ENCODE peak calls at places on chromosome 18, in six cellular contexts. R is GM23338, D is MM.1S, E is HCT116, J is astrocyte, A is fibroblast of lung. Z is an unnamed sample.

GRCh38 chr18:32216390-32216789 is 26.6 kb downstream of the MEP1B start:
- DNase-seq in R (no peak), D (no peak), E (no peak), J (no peak), A (no peak), Z (no peak)

GRCh38 chr18:48615566-48616401 is 77.0 kb downstream of the CTIF start:
- DNase-seq in R (peak), D (no peak), E (no peak), J (no peak), A (no peak), Z (no peak)

GRCh38 chr18:48921305-48922202 is 29.2 kb downstream of the SMAD7 start:
- DNase-seq in R (no peak), D (no peak), E (no peak), J (no peak), A (no peak), Z (no peak)

GRCh38 chr18:60022671-60023276 is 123.0 kb downstream of the PMAIP1 start:
- DNase-seq in R (no peak), D (no peak), E (no peak), J (peak), A (peak), Z (no peak)

GRCh38 chr18:46278481-46279465 is 174.6 kb downstream of the HAUS1 start:
- DNase-seq in R (no peak), D (no peak), E (no peak), J (peak), A (peak), Z (no peak)

GRCh38 chr18:77000527-77000926 is 132.1 kb downstream of the MBP start:
- DNase-seq in R (peak), D (peak), E (no peak), J (peak), A (peak), Z (no peak)

GRCh38 chr18:7464245-7464966 is 102.7 kb upstream of the PTPRM start:
- DNase-seq in R (no peak), D (no peak), E (no peak), J (no peak), A (no peak), Z (no peak)

GRCh38 chr18:56645415-56646016 is 5.6 kb upstream of the WDR7 start:
- DNase-seq in R (peak), D (peak), E (peak), J (no peak), A (no peak), Z (no peak)

GRCh38 chr18:24232814-24233213 is 94.0 kb downstream of the CABYR start:
- DNase-seq in R (no peak), D (no peak), E (no peak), J (no peak), A (no peak), Z (no peak)

GRCh38 chr18:48832961-48833700 is 117.6 kb downstream of the SMAD7 start:
- DNase-seq in R (no peak), D (no peak), E (peak), J (peak), A (peak), Z (no peak)

GRCh38 chr18:76697441-76697901 is 124.9 kb upstream of the ZNF236 start:
- DNase-seq in R (peak), D (no peak), E (no peak), J (peak), A (peak), Z (no peak)

GRCh38 chr18:11994708-11995444 is 13.6 kb downstream of the IMPA2 start:
- DNase-seq in R (peak), D (no peak), E (no peak), J (no peak), A (peak), Z (no peak)

GRCh38 chr18:37565138-37565984 is at the start of gene CELF4:
- DNase-seq in R (peak), D (no peak), E (no peak), J (no peak), A (no peak), Z (no peak)

GRCh38 chr18:13465476-13465875 is 246.9 kb downstream of the LDLRAD4 start:
- DNase-seq in R (no peak), D (no peak), E (no peak), J (no peak), A (no peak), Z (no peak)

GRCh38 chr18:44134447-44134846 is 546.2 kb upstream of the SETBP1 start:
- DNase-seq in R (peak), D (no peak), E (no peak), J (no peak), A (no peak), Z (no peak)

GRCh38 chr18:67402543-67402942 is 114.0 kb downstream of the DSEL start:
- DNase-seq in R (no peak), D (no peak), E (no peak), J (peak), A (peak), Z (no peak)

GRCh38 chr18:45012286-45012685 is 331.6 kb downstream of the SETBP1 start:
- DNase-seq in R (peak), D (no peak), E (no peak), J (no peak), A (peak), Z (no peak)

GRCh38 chr18:54717673-54718435 is 110.4 kb upstream of the RAB27B start:
- DNase-seq in R (peak), D (peak), E (no peak), J (peak), A (peak), Z (no peak)

GRCh38 chr18:26493021-26493420 is 55.3 kb downstream of the KCTD1 start:
- DNase-seq in R (no peak), D (no peak), E (no peak), J (no peak), A (no peak), Z (no peak)

GRCh38 chr18:75828379-75828778 is 400.9 kb upstream of the SMIM21 start:
- DNase-seq in R (no peak), D (no peak), E (no peak), J (no peak), A (no peak), Z (no peak)

GRCh38 chr18:46152808-46153617 is 48.8 kb downstream of the HAUS1 start:
- DNase-seq in R (peak), D (no peak), E (no peak), J (peak), A (no peak), Z (no peak)

GRCh38 chr18:5534845-5535244 is 9.0 kb downstream of the EPB41L3 start:
- DNase-seq in R (no peak), D (no peak), E (no peak), J (no peak), A (peak), Z (no peak)

GRCh38 chr18:11310476-11311086 is 161.2 kb upstream of the PIEZO2 start:
- DNase-seq in R (peak), D (peak), E (peak), J (no peak), A (no peak), Z (no peak)

GRCh38 chr18:41923495-41923894 is 31.5 kb upstream of the PIK3C3 start:
- DNase-seq in R (no peak), D (no peak), E (no peak), J (no peak), A (no peak), Z (no peak)

GRCh38 chr18:2146754-2147153 is 424.6 kb downstream of the METTL4 start:
- DNase-seq in R (no peak), D (no peak), E (no peak), J (no peak), A (no peak), Z (no peak)

GRCh38 chr18:12091742-12092141 is 1.9 kb upstream of the ANKRD62 start:
- DNase-seq in R (no peak), D (no peak), E (no peak), J (no peak), A (no peak), Z (no peak)

GRCh38 chr18:31977270-31977872 is 34.4 kb upstream of the TRAPPC8 start:
- DNase-seq in R (peak), D (peak), E (peak), J (peak), A (peak), Z (peak)

GRCh38 chr18:55097406-55098170 is 138.3 kb upstream of the CCDC68 start:
- DNase-seq in R (no peak), D (no peak), E (no peak), J (peak), A (peak), Z (no peak)

GRCh38 chr18:48956378-48956777 is 5.6 kb upstream of the SMAD7 start:
- DNase-seq in R (no peak), D (no peak), E (no peak), J (peak), A (peak), Z (no peak)

GRCh38 chr18:46619559-46619958 is 37.5 kb downstream of the LOXHD1 start:
- DNase-seq in R (no peak), D (no peak), E (no peak), J (no peak), A (no peak), Z (no peak)

GRCh38 chr18:36711014-36711725 is 117.6 kb downstream of the TPGS2 start:
- DNase-seq in R (no peak), D (no peak), E (no peak), J (no peak), A (no peak), Z (no peak)

GRCh38 chr18:80253871-80254492 is 6.7 kb upstream of the PARD6G start:
- DNase-seq in R (no peak), D (no peak), E (peak), J (no peak), A (no peak), Z (no peak)

GRCh38 chr18:47931707-47932103 is 1.2 kb upstream of the SMAD2 start:
- DNase-seq in R (peak), D (peak), E (no peak), J (no peak), A (no peak), Z (no peak)

GRCh38 chr18:8657050-8657820 is 48.0 kb downstream of the RAB12 start:
- DNase-seq in R (no peak), D (no peak), E (no peak), J (no peak), A (no peak), Z (no peak)

GRCh38 chr18:30746224-30746623 is 296.3 kb downstream of the DSC3 start:
- DNase-seq in R (no peak), D (no peak), E (no peak), J (no peak), A (no peak), Z (no peak)
- TF ChIP-seq EZH2 in R (no peak), D (no peak), E (no peak), J (no peak), A (no peak), Z (no peak)

GRCh38 chr18:58213445-58213844 is 169.4 kb downstream of the NEDD4L start:
- DNase-seq in R (no peak), D (no peak), E (no peak), J (peak), A (peak), Z (no peak)
- H3K27ac ChIP-seq in R (no peak), D (no peak), E (no peak), J (peak), A (peak), Z (no peak)

DNA sequence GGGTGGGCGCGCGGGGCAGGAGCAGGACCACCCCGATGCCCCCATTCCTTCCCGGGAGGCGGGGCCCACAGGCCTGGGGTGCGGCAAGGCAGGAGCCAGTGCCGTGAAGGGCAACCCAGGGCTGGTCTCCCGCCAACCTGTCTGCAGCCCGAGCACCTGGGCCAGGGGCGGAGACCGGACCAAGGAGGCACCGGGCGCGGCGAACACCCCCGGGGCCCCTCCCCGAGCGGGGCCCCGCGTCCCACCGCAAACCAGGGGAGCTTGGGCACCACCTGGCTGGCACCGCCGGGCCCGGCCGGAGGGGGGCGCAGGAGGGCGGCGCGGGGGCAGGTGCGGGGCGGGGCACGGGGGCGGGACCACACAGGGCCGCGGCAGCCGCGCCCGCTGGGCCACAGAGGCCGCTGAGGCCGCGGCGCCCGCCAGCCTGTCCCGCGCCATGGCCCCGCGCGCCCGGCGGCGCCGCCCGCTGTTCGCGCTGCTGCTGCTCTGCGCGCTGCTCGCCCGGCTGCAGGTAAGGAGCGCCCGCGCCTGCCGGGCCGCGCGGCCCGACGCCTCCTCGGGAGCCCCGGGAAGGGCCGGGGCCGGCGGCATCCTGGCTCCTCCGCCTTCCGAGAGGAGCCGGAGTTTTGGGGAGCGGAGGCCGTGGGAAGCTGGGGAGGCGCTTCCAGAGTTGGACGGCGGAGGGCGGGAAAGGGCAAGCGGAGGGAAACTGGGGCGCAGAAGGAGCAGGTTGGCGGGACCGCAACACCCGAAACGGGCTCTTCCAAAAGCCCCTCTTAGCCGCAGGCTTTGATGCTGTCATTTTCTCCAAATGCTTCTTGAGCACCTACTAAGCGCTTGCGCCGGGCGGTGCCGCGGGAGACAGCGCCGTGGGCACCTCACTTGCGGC is at the start of gene TNFRSF11A:
- DNase-seq in R (peak), D (peak), E (no peak), J (no peak), A (no peak), Z (no peak)
- TF ChIP-seq EZH2 in R (no peak), D (no peak), E (no peak), J (peak), A (no peak), Z (no peak)

GRCh38 chr18:58464104-58464625 is 164.7 kb downstream of the ALPK2 start:
- DNase-seq in R (no peak), D (no peak), E (no peak), J (no peak), A (no peak), Z (no peak)

GRCh38 chr18:58470292-58470691 is 158.6 kb downstream of the ALPK2 start:
- DNase-seq in R (no peak), D (no peak), E (no peak), J (no peak), A (no peak), Z (no peak)

GRCh38 chr18:58473071-58473470 is 155.8 kb downstream of the ALPK2 start:
- DNase-seq in R (no peak), D (no peak), E (no peak), J (no peak), A (no peak), Z (no peak)

GRCh38 chr18:58466636-58467205 is 162.2 kb downstream of the ALPK2 start:
- DNase-seq in R (no peak), D (no peak), E (no peak), J (no peak), A (no peak), Z (no peak)

DNA sequence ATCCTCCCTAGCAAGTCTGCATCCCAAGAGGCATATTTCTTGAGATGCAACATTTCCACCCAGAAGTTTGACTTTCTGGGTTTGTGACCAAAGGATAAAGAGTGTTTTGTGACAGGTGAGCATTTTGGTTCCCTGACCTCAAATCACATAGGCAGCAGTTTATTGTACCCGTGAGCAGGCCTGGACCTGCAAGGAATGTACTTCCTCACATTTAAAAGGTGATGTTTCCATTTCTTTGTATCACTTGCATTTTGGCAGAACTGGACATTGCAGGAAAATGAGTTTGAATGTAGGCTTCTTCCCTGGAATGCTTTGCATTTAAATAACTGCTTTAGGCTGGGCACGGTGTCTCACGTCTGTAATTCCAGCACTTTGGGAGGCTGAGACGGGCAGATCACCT is 160.7 kb downstream of the ALPK2 start:
- DNase-seq in R (no peak), D (no peak), E (no peak), J (no peak), A (no peak), Z (no peak)
- H3K27ac ChIP-seq in R (no peak), D (no peak), E (no peak), J (no peak), A (no peak), Z (no peak)

GRCh38 chr18:78986018-78986481 is 6.4 kb downstream of the SALL3 start:
- DNase-seq in R (peak), D (no peak), E (peak), J (peak), A (peak), Z (no peak)

GRCh38 chr18:78982186-78982585 is 2.6 kb downstream of the SALL3 start:
- DNase-seq in R (peak), D (no peak), E (no peak), J (no peak), A (peak), Z (no peak)

GRCh38 chr18:78981652-78981955 is 2.0 kb downstream of the SALL3 start:
- DNase-seq in R (peak), D (no peak), E (no peak), J (no peak), A (no peak), Z (no peak)

GRCh38 chr18:78983530-78983929 is 3.9 kb downstream of the SALL3 start:
- DNase-seq in R (peak), D (no peak), E (no peak), J (no peak), A (peak), Z (no peak)

DNA sequence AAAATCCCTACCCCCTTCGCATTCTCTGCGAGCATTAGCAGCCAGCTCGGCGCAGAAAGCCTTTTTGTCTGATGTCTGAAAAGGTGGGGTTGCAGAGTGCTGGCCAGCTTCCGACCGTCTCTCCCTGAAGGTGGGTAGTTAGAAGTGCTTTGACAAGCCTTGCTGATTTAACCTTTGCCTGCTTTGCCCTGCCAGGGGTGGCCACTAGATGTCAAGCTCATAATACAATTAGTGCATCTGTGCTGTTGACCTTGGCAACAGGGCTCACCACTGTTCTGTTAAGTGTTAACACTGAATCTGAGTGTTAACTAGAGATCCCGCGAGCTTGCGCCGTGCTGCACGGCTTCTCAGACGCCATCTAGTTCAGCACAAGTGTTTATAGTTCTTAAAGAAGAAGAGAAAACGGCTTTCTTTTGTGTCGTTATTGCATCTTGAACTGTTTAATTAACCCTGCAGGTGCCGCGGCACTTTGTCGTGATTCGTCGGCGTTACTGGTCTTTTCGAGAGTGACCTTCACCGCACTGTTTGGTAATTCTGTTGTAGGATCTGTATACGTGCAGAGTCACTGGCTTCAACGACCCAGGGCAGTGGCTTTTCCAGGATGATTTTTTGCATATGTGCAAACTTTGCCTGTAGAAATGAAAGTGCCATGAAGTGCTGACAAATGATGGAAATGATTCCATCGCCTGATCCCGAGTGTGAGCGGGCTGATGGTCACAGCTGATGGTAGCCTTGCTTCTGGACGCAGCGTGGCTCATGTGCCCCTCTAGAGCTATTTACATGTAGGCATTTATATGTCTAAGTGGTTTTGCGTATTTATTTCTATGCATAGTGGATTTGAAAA is 5.5 kb downstream of the SALL3 start:
- DNase-seq in R (peak), D (no peak), E (no peak), J (no peak), A (peak), Z (no peak)
- TF ChIP-seq EZH2 in R (peak), D (no peak), E (no peak), J (no peak), A (no peak), Z (no peak)

GRCh38 chr18:51241226-51241625 is 43.7 kb upstream of the MEX3C start:
- DNase-seq in R (no peak), D (no peak), E (no peak), J (no peak), A (no peak), Z (no peak)

GRCh38 chr18:51234117-51235010 is 36.9 kb upstream of the MEX3C start:
- DNase-seq in R (no peak), D (no peak), E (no peak), J (no peak), A (no peak), Z (no peak)

GRCh38 chr18:51235011-51235789 is 37.7 kb upstream of the MEX3C start:
- DNase-seq in R (no peak), D (no peak), E (no peak), J (peak), A (peak), Z (peak)

GRCh38 chr18:51236225-51236624 is 38.7 kb upstream of the MEX3C start:
- DNase-seq in R (no peak), D (no peak), E (peak), J (peak), A (peak), Z (no peak)
- H3K27ac ChIP-seq in R (no peak), D (no peak), E (no peak), J (peak), A (no peak), Z (no peak)